ENCODE peak calls at places on chromosomes 6 and 20, in ten cellular contexts. One of them, this sample, is unnamed.
A peak's percentile ranks its signal among the peaks of the same experiment; 100 is the strongest.

GRCh38 chr20:48691523-48691922 is 136.3 kb downstream of the PREX1 start:
- DNase-seq in activated CD4-positive, CD25-positive, alpha-beta regulatory T cell treated with anti-CD3 and anti-CD28 coated beads, Interleukin-2, amount 50 U/mL, for 16 hours: no peak
- DNase-seq in GM06990: no peak
- DNase-seq in DMS153: no peak
- DNase-seq in cardiac septum: no peak
- DNase-seq in fibroblast of mammary gland: no peak
- DNase-seq in anterior cingulate cortex: peak; percentile 52
- DNase-seq in activated CD4-positive, alpha-beta T cell treated with anti-CD3 and anti-CD28 coated beads, Interleukin-2, amount 10 ng/mL, durations not matched to agents 7 days and 5 days: no peak
- DNase-seq in CD4-positive, alpha-beta T cell: no peak
- DNase-seq in B cell: no peak
- DNase-seq in this sample: no peak

GRCh38 chr20:50758469-50758868 is 27.1 kb downstream of the PARD6B start:
- DNase-seq in activated CD4-positive, CD25-positive, alpha-beta regulatory T cell treated with anti-CD3 and anti-CD28 coated beads, Interleukin-2, amount 50 U/mL, for 16 hours: no peak
- DNase-seq in GM06990: no peak
- DNase-seq in DMS153: no peak
- DNase-seq in cardiac septum: no peak
- DNase-seq in fibroblast of mammary gland: peak; percentile 42
- DNase-seq in anterior cingulate cortex: no peak
- DNase-seq in activated CD4-positive, alpha-beta T cell treated with anti-CD3 and anti-CD28 coated beads, Interleukin-2, amount 10 ng/mL, durations not matched to agents 7 days and 5 days: no peak
- DNase-seq in CD4-positive, alpha-beta T cell: no peak
- DNase-seq in B cell: no peak
- DNase-seq in this sample: no peak

GRCh38 chr20:52001999-52002666 is 189.4 kb downstream of the ZFP64 start:
- DNase-seq in activated CD4-positive, CD25-positive, alpha-beta regulatory T cell treated with anti-CD3 and anti-CD28 coated beads, Interleukin-2, amount 50 U/mL, for 16 hours: no peak
- DNase-seq in GM06990: no peak
- DNase-seq in DMS153: peak; percentile 65
- DNase-seq in cardiac septum: no peak
- DNase-seq in fibroblast of mammary gland: peak; percentile 3
- DNase-seq in anterior cingulate cortex: no peak
- DNase-seq in activated CD4-positive, alpha-beta T cell treated with anti-CD3 and anti-CD28 coated beads, Interleukin-2, amount 10 ng/mL, durations not matched to agents 7 days and 5 days: no peak
- DNase-seq in CD4-positive, alpha-beta T cell: no peak
- DNase-seq in B cell: no peak
- DNase-seq in this sample: no peak

GRCh38 chr6:140078552-140079126 is 704.2 kb upstream of the CITED2 start:
- DNase-seq in activated CD4-positive, CD25-positive, alpha-beta regulatory T cell treated with anti-CD3 and anti-CD28 coated beads, Interleukin-2, amount 50 U/mL, for 16 hours: no peak
- DNase-seq in GM06990: no peak
- DNase-seq in DMS153: no peak
- DNase-seq in cardiac septum: no peak
- DNase-seq in fibroblast of mammary gland: peak; percentile 95
- DNase-seq in anterior cingulate cortex: no peak
- DNase-seq in activated CD4-positive, alpha-beta T cell treated with anti-CD3 and anti-CD28 coated beads, Interleukin-2, amount 10 ng/mL, durations not matched to agents 7 days and 5 days: no peak
- DNase-seq in CD4-positive, alpha-beta T cell: no peak
- DNase-seq in B cell: no peak
- DNase-seq in this sample: no peak

GRCh38 chr6:4936681-4937041 is 67.2 kb downstream of the RPP40 start:
- DNase-seq in activated CD4-positive, CD25-positive, alpha-beta regulatory T cell treated with anti-CD3 and anti-CD28 coated beads, Interleukin-2, amount 50 U/mL, for 16 hours: no peak
- DNase-seq in GM06990: no peak
- DNase-seq in DMS153: peak; percentile 1
- DNase-seq in cardiac septum: no peak
- DNase-seq in fibroblast of mammary gland: peak; percentile 73
- DNase-seq in anterior cingulate cortex: no peak
- DNase-seq in activated CD4-positive, alpha-beta T cell treated with anti-CD3 and anti-CD28 coated beads, Interleukin-2, amount 10 ng/mL, durations not matched to agents 7 days and 5 days: peak; percentile 42
- DNase-seq in CD4-positive, alpha-beta T cell: no peak
- DNase-seq in B cell: peak; percentile 45
- DNase-seq in this sample: peak; percentile 30

GRCh38 chr20:21518292-21518991 is 4.6 kb upstream of the NKX2-2 start:
- DNase-seq in activated CD4-positive, CD25-positive, alpha-beta regulatory T cell treated with anti-CD3 and anti-CD28 coated beads, Interleukin-2, amount 50 U/mL, for 16 hours: no peak
- DNase-seq in GM06990: no peak
- DNase-seq in DMS153: peak; percentile 76
- DNase-seq in cardiac septum: no peak
- DNase-seq in fibroblast of mammary gland: no peak
- DNase-seq in anterior cingulate cortex: no peak
- DNase-seq in activated CD4-positive, alpha-beta T cell treated with anti-CD3 and anti-CD28 coated beads, Interleukin-2, amount 10 ng/mL, durations not matched to agents 7 days and 5 days: no peak
- DNase-seq in CD4-positive, alpha-beta T cell: no peak
- DNase-seq in B cell: no peak
- DNase-seq in this sample: no peak

GRCh38 chr20:50592282-50593004 is 82.3 kb downstream of the PTPN1 start:
- DNase-seq in activated CD4-positive, CD25-positive, alpha-beta regulatory T cell treated with anti-CD3 and anti-CD28 coated beads, Interleukin-2, amount 50 U/mL, for 16 hours: no peak
- DNase-seq in GM06990: no peak
- DNase-seq in DMS153: no peak
- DNase-seq in cardiac septum: no peak
- DNase-seq in fibroblast of mammary gland: peak; percentile 33
- DNase-seq in anterior cingulate cortex: no peak
- DNase-seq in activated CD4-positive, alpha-beta T cell treated with anti-CD3 and anti-CD28 coated beads, Interleukin-2, amount 10 ng/mL, durations not matched to agents 7 days and 5 days: no peak
- DNase-seq in CD4-positive, alpha-beta T cell: no peak
- DNase-seq in B cell: no peak
- DNase-seq in this sample: no peak

GRCh38 chr6:111533087-111533784 is 50.2 kb upstream of the REV3L start:
- DNase-seq in activated CD4-positive, CD25-positive, alpha-beta regulatory T cell treated with anti-CD3 and anti-CD28 coated beads, Interleukin-2, amount 50 U/mL, for 16 hours: no peak
- DNase-seq in GM06990: no peak
- DNase-seq in DMS153: no peak
- DNase-seq in cardiac septum: no peak
- DNase-seq in fibroblast of mammary gland: no peak
- DNase-seq in anterior cingulate cortex: no peak
- DNase-seq in activated CD4-positive, alpha-beta T cell treated with anti-CD3 and anti-CD28 coated beads, Interleukin-2, amount 10 ng/mL, durations not matched to agents 7 days and 5 days: peak; percentile 63
- DNase-seq in CD4-positive, alpha-beta T cell: no peak
- DNase-seq in B cell: no peak
- DNase-seq in this sample: no peak

GRCh38 chr6:45072673-45073072 is 255.5 kb upstream of the RUNX2 start:
- DNase-seq in activated CD4-positive, CD25-positive, alpha-beta regulatory T cell treated with anti-CD3 and anti-CD28 coated beads, Interleukin-2, amount 50 U/mL, for 16 hours: no peak
- DNase-seq in GM06990: no peak
- DNase-seq in DMS153: no peak
- DNase-seq in cardiac septum: no peak
- DNase-seq in fibroblast of mammary gland: no peak
- DNase-seq in anterior cingulate cortex: no peak
- DNase-seq in activated CD4-positive, alpha-beta T cell treated with anti-CD3 and anti-CD28 coated beads, Interleukin-2, amount 10 ng/mL, durations not matched to agents 7 days and 5 days: no peak
- DNase-seq in CD4-positive, alpha-beta T cell: no peak
- DNase-seq in B cell: no peak
- DNase-seq in this sample: no peak

GRCh38 chr20:50916257-50916656 is 15.0 kb downstream of the ADNP start:
- DNase-seq in activated CD4-positive, CD25-positive, alpha-beta regulatory T cell treated with anti-CD3 and anti-CD28 coated beads, Interleukin-2, amount 50 U/mL, for 16 hours: no peak
- DNase-seq in GM06990: no peak
- DNase-seq in DMS153: no peak
- DNase-seq in cardiac septum: no peak
- DNase-seq in fibroblast of mammary gland: peak; percentile 70
- DNase-seq in anterior cingulate cortex: no peak
- DNase-seq in activated CD4-positive, alpha-beta T cell treated with anti-CD3 and anti-CD28 coated beads, Interleukin-2, amount 10 ng/mL, durations not matched to agents 7 days and 5 days: no peak
- DNase-seq in CD4-positive, alpha-beta T cell: no peak
- DNase-seq in B cell: no peak
- DNase-seq in this sample: no peak

GRCh38 chr6:167551634-167552630 is 227.0 kb downstream of the TTLL2 start:
- DNase-seq in activated CD4-positive, CD25-positive, alpha-beta regulatory T cell treated with anti-CD3 and anti-CD28 coated beads, Interleukin-2, amount 50 U/mL, for 16 hours: no peak
- DNase-seq in GM06990: no peak
- DNase-seq in DMS153: no peak
- DNase-seq in cardiac septum: no peak
- DNase-seq in fibroblast of mammary gland: no peak
- DNase-seq in anterior cingulate cortex: no peak
- DNase-seq in activated CD4-positive, alpha-beta T cell treated with anti-CD3 and anti-CD28 coated beads, Interleukin-2, amount 10 ng/mL, durations not matched to agents 7 days and 5 days: no peak
- DNase-seq in CD4-positive, alpha-beta T cell: no peak
- DNase-seq in B cell: no peak
- DNase-seq in this sample: no peak

GRCh38 chr20:47998736-47999135 is 213.5 kb upstream of the SULF2 start:
- DNase-seq in activated CD4-positive, CD25-positive, alpha-beta regulatory T cell treated with anti-CD3 and anti-CD28 coated beads, Interleukin-2, amount 50 U/mL, for 16 hours: no peak
- DNase-seq in GM06990: no peak
- DNase-seq in DMS153: no peak
- DNase-seq in cardiac septum: no peak
- DNase-seq in fibroblast of mammary gland: no peak
- DNase-seq in anterior cingulate cortex: no peak
- DNase-seq in activated CD4-positive, alpha-beta T cell treated with anti-CD3 and anti-CD28 coated beads, Interleukin-2, amount 10 ng/mL, durations not matched to agents 7 days and 5 days: no peak
- DNase-seq in CD4-positive, alpha-beta T cell: no peak
- DNase-seq in B cell: no peak
- DNase-seq in this sample: no peak